ENCODE peak calls at places on chromosome 20, in four cellular contexts. P is A549, G is K562, J is HepG2. C is an unnamed sample.

GRCh38 chr20:33027769-33028751 is 3.4 kb upstream of the BPIFB6 start:
- DNase-seq in P (no peak), G (no peak), J (no peak), C (no peak)

GRCh38 chr20:62822788-62823651 is 6.2 kb downstream of the COL9A3 start:
- DNase-seq in P (peak; percentile 92), G (peak; percentile 80), J (peak; percentile 98), C (peak; percentile 89)

GRCh38 chr20:43904778-43905177 is 9.9 kb upstream of the TOX2 start:
- DNase-seq in P (no peak), G (no peak), J (no peak), C (no peak)

GRCh38 chr20:40506567-40506966 is 182.5 kb downstream of the MAFB start:
- DNase-seq in P (peak; percentile 9), G (peak; percentile 7), J (peak; percentile 37), C (no peak)

GRCh38 chr20:62818592-62819493 is 2.0 kb downstream of the COL9A3 start:
- DNase-seq in P (no peak), G (no peak), J (peak; percentile 96), C (peak; percentile 92)

GRCh38 chr20:31630187-31630790 is 7.4 kb upstream of the COX4I2 start:
- DNase-seq in P (no peak), G (no peak), J (no peak), C (no peak)

GRCh38 chr20:32087117-32087516 is 22.4 kb upstream of the TM9SF4 start:
- DNase-seq in P (no peak), G (no peak), J (no peak), C (no peak)

GRCh38 chr20:48350291-48350988 is 477.4 kb downstream of the PREX1 start:
- DNase-seq in P (no peak), G (peak; percentile 57), J (peak; percentile 59), C (peak; percentile 56)

GRCh38 chr20:57653910-57654309 is 33.7 kb upstream of the ZBP1 start:
- DNase-seq in P (peak; percentile 6), G (no peak), J (no peak), C (peak; percentile 29)

GRCh38 chr20:33884633-33885032 is 73.5 kb downstream of the CHMP4B start:
- DNase-seq in P (no peak), G (no peak), J (no peak), C (no peak)

GRCh38 chr20:25036331-25036936 is 21.5 kb downstream of the ACSS1 start:
- DNase-seq in P (no peak), G (no peak), J (no peak), C (no peak)

GRCh38 chr20:48265791-48266190 is 480.5 kb upstream of the SULF2 start:
- DNase-seq in P (no peak), G (no peak), J (no peak), C (no peak)

GRCh38 chr20:54601831-54602515 is 126.6 kb downstream of the DOK5 start:
- DNase-seq in P (no peak), G (no peak), J (no peak), C (no peak)

GRCh38 chr20:43388267-43389081 is 69.2 kb upstream of the SRSF6 start:
- DNase-seq in P (no peak), G (no peak), J (no peak), C (no peak)

GRCh38 chr20:3224681-3225421 is 14.1 kb downstream of the SLC4A11 start:
- DNase-seq in P (no peak), G (no peak), J (peak; percentile 83), C (no peak)

GRCh38 chr20:62972270-62973032 is 19.9 kb downstream of the SLC17A9 start:
- DNase-seq in P (peak; percentile 96), G (peak; percentile 89), J (peak; percentile 79), C (peak; percentile 96)

GRCh38 chr20:24999568-24999967 is 7.0 kb upstream of the APMAP start:
- DNase-seq in P (no peak), G (no peak), J (no peak), C (no peak)

GRCh38 chr20:36085686-36086267 is 68.8 kb upstream of the EPB41L1 start:
- DNase-seq in P (peak; percentile 84), G (peak; percentile 69), J (peak; percentile 72), C (no peak)

GRCh38 chr20:1934578-1935573 is 39.7 kb downstream of the SIRPA start:
- DNase-seq in P (no peak), G (no peak), J (no peak), C (peak; percentile 60)

GRCh38 chr20:1252416-1252815 is 13.7 kb upstream of the SNPH start:
- DNase-seq in P (no peak), G (no peak), J (no peak), C (no peak)

GRCh38 chr20:18721716-18722115 is 91.9 kb upstream of the SCP2D1 start:
- DNase-seq in P (no peak), G (no peak), J (no peak), C (no peak)

GRCh38 chr20:4069741-4070140 is 54.4 kb upstream of the RNF24 start:
- DNase-seq in P (no peak), G (no peak), J (no peak), C (no peak)

GRCh38 chr20:57662028-57662312 is 41.7 kb upstream of the ZBP1 start:
- DNase-seq in P (no peak), G (no peak), J (no peak), C (no peak)

GRCh38 chr20:32132911-32133549 is 23.5 kb downstream of the TM9SF4 start:
- DNase-seq in P (no peak), G (no peak), J (no peak), C (no peak)

GRCh38 chr20:38307371-38308046 is 3.6 kb downstream of the BPI start:
- DNase-seq in P (no peak), G (no peak), J (no peak), C (no peak)

GRCh38 chr20:25584905-25585704 is at the start of gene NINL:
- DNase-seq in P (peak; percentile 83), G (peak; percentile 61), J (peak; percentile 82), C (peak; percentile 97)

GRCh38 chr20:51456511-51457280 is 85.8 kb downstream of the NFATC2 start:
- DNase-seq in P (peak; percentile 86), G (peak; percentile 52), J (peak; percentile 78), C (peak; percentile 89)
- TF ChIP-seq MAX in P (peak; percentile 84), G (no peak), J (no peak), C (peak; percentile 88)

DNA sequence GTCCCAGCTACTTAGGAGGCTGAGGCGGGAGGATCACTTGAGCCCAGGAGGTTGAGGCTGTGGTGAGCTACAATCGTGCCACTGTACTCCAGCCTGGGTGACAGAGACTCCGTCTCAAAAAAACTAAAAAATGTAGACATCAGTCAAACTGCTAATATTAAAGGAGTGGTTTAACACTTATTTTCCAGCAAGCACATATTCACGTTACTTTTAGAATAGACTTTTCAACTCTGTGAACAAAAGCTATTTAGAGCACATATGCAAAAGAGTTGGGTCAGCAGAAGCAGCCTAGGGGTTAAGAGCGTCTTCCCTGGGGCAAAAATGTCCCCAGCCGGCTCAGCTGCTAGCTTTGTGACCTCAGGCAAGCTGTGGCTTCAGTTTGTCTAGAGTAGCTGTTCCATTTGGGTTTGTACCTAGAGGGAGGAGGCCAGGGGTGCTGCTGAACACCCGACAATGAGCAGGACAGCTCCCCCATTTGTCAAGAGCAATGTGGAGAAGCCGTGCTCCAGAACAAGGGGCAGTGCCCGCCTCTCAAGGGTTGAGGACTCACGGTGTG is 62.5 kb upstream of the PTGIS start:
- DNase-seq in P (no peak), G (no peak), J (no peak), C (no peak)
- H3K4me1 ChIP-seq in P (peaks cover 43% of the 10 kb centered on the region), G (peaks cover 3% of the 10 kb centered on the region), J (peaks cover 43% of the 10 kb centered on the region), C (no peaks in the 10 kb centered on the region)

GRCh38 chr20:23128461-23129125 is 42.5 kb upstream of the CD93 start:
- DNase-seq in P (no peak), G (no peak), J (no peak), C (no peak)
- TF ChIP-seq MAX in P (no peak), G (no peak), J (no peak), C (no peak)

GRCh38 chr20:45345104-45345936 is 2.9 kb downstream of the SDC4 start:
- DNase-seq in P (no peak), G (no peak), J (no peak), C (no peak)
- H3K4me1 ChIP-seq in P (peaks cover 81% of the 10 kb centered on the region), G (peaks cover 49% of the 10 kb centered on the region), J (peaks cover 91% of the 10 kb centered on the region), C (peaks cover 63% of the 10 kb centered on the region)

DNA sequence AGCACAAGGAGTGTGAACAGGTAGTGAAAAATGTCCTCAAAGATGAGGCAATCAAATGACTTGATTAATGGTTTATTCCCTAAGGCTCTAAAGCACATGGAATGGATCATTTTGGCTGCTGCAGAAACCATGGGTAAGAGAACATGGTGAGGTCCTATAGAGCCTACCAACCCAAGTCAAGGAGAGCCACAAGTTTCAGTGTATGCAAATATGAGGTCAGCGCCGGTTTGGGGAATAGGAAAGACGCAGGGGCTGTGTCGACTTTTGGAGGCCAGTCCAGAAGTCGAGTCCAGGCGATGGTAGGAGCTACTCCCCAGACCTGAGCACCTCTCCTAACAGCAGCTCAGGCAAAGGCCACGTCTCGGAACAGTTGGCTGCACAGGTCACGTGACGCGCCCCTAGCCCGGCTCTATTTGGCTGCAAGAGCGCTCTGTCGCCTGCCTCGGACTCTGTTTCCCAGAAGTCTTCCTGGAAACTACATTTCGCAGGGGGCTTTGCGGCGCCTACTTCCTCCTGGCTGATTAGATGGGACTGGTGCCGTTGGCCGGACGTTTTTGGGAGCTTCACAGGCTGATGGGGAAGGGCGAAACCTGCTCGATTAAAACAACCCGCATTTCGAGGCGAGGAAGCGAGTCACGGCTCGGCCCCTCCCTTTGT is 74.4 kb upstream of the CHD6 start:
- DNase-seq in P (peak; percentile 19), G (peak; percentile 52), J (peak; percentile 62), C (peak; percentile 74)
- TF ChIP-seq MAX in P (no peak), G (no peak), J (no peak), C (no peak)

GRCh38 chr20:59003836-59004492 is 3.1 kb downstream of the CTSZ start:
- DNase-seq in P (no peak), G (no peak), J (no peak), C (no peak)
- H3K4me1 ChIP-seq in P (peaks cover 21% of the 10 kb centered on the region), G (peaks cover 75% of the 10 kb centered on the region), J (peaks cover 76% of the 10 kb centered on the region), C (no peaks in the 10 kb centered on the region)

GRCh38 chr20:11794525-11794924 is 123.2 kb upstream of the BTBD3 start:
- DNase-seq in P (no peak), G (no peak), J (no peak), C (no peak)

GRCh38 chr20:11792229-11792953 is 125.3 kb upstream of the BTBD3 start:
- DNase-seq in P (no peak), G (no peak), J (peak; percentile 54), C (no peak)

GRCh38 chr20:11797161-11797560 is 120.5 kb upstream of the BTBD3 start:
- DNase-seq in P (no peak), G (no peak), J (no peak), C (no peak)

GRCh38 chr20:11799131-11799800 is 118.4 kb upstream of the BTBD3 start:
- DNase-seq in P (no peak), G (no peak), J (no peak), C (peak; percentile 10)

DNA sequence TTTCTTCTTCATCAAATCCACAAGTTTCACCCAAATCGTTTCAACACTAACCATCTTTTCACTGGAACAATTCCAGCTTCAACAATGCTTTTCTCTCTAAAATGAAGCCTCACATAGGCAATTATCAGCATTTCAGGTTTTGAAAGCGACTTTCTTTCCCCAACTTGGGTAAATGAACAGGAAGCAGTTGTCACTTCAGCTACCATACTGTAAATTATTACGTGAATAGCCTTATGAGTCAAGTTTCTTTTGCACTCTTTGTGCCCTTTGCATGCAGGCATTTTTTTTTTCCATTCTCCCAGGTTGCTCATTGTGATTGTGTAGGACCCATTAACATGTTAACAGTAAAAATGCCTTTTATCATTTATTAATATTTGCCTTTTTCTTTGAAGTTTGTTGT is 121.7 kb upstream of the BTBD3 start:
- DNase-seq in P (no peak), G (no peak), J (no peak), C (no peak)
- TF ChIP-seq MAX in P (no peak), G (no peak), J (no peak), C (no peak)

C was measured in SK-N-SH.